ENCODE peak calls at places on chromosomes 1 and 21, in six cellular contexts. D is SK-N-SH, G is K562, H is GM23248, V is neuronal stem cell, L is fibroblast of lung. Z is an unnamed sample.
A peak's percentile ranks its signal among the peaks of the same experiment; 100 is the strongest.

GRCh38 chr1:30708361-30708728 is 15.0 kb downstream of the MATN1 start:
- DNase-seq in L (no peak), G (no peak), V (no peak), D (no peak), H (peak; percentile 21), Z (no peak)

GRCh38 chr1:184218436-184218835 is 166.9 kb downstream of the TSEN15 start:
- DNase-seq in D (no peak), H (no peak), G (no peak), V (no peak), L (no peak), Z (no peak)

GRCh38 chr1:65363484-65363883 is 54.1 kb downstream of the DNAJC6 start:
- DNase-seq in G (no peak), D (no peak), H (no peak), L (no peak), V (no peak), Z (no peak)

GRCh38 chr21:43818685-43819084 is 29.3 kb downstream of the RRP1 start:
- DNase-seq in L (no peak), V (no peak), D (no peak), H (no peak), G (no peak), Z (no peak)

GRCh38 chr1:158371188-158371953 is 17.7 kb downstream of the CD1E start:
- DNase-seq in L (no peak), D (no peak), V (no peak), H (no peak), G (no peak), Z (no peak)

GRCh38 chr1:27544818-27545612 is 55.0 kb upstream of the WASF2 start:
- DNase-seq in L (peak; percentile 73), H (peak; percentile 90), D (no peak), G (no peak), V (no peak), Z (peak; percentile 64)

GRCh38 chr1:202244841-202245261 is 51.3 kb downstream of the LGR6 start:
- DNase-seq in L (no peak), H (no peak), G (no peak), V (no peak), D (no peak), Z (no peak)

GRCh38 chr1:109357673-109358072 is 40.0 kb downstream of the SORT1 start:
- DNase-seq in V (no peak), G (no peak), H (no peak), D (no peak), L (peak; percentile 33), Z (no peak)

GRCh38 chr1:223628233-223628632 is 37.3 kb downstream of the CAPN8 start:
- DNase-seq in H (peak; percentile 71), V (peak; percentile 44), L (peak; percentile 7), D (peak; percentile 65), G (peak; percentile 88), Z (peak; percentile 6)

GRCh38 chr21:42030311-42030710 is 20.2 kb upstream of the ZBTB21 start:
- DNase-seq in V (no peak), H (no peak), G (no peak), L (no peak), D (no peak), Z (no peak)

GRCh38 chr1:229452956-229453801 is 19.3 kb upstream of the ACTA1 start:
- DNase-seq in D (no peak), V (no peak), G (no peak), H (peak; percentile 25), L (peak; percentile 46), Z (no peak)

GRCh38 chr1:23908453-23909341 is 4.5 kb downstream of the CNR2 start:
- DNase-seq in V (no peak), G (peak; percentile 47), L (no peak), H (no peak), D (no peak), Z (no peak)

GRCh38 chr1:89525169-89525855 is 683 bp downstream of the LRRC8B start:
- DNase-seq in V (no peak), L (peak; percentile 25), D (peak; percentile 68), G (peak; percentile 54), H (peak; percentile 18), Z (no peak)

GRCh38 chr1:113021430-113022085 is 51.4 kb upstream of the LRIG2 start:
- DNase-seq in V (no peak), L (peak; percentile 42), D (no peak), H (peak; percentile 41), G (no peak), Z (no peak)

GRCh38 chr1:7403265-7404045 is 367.6 kb upstream of the VAMP3 start:
- DNase-seq in H (no peak), D (no peak), L (no peak), G (no peak), V (no peak), Z (no peak)

GRCh38 chr1:180154003-180154324 is 705 bp upstream of the QSOX1 start:
- DNase-seq in G (no peak), D (no peak), H (no peak), V (peak; percentile 9), L (no peak), Z (no peak)

GRCh38 chr1:118905206-118905605 is 82.9 kb downstream of the TBX15 start:
- DNase-seq in L (no peak), V (no peak), D (no peak), H (peak; percentile 10), G (no peak), Z (no peak)

GRCh38 chr1:178048426-178048825 is 45.5 kb upstream of the RASAL2 start:
- DNase-seq in G (no peak), D (no peak), H (peak; percentile 87), V (no peak), L (no peak), Z (no peak)

GRCh38 chr21:38814126-38815059 is 8.7 kb downstream of the ETS2 start:
- DNase-seq in D (no peak), V (no peak), H (no peak), G (no peak), L (no peak), Z (no peak)
- H3K27ac ChIP-seq in D (no peak overlapping the region), V (no peak overlapping the region), H (no peak overlapping the region), G (no peak overlapping the region), L (peak overlapping the region; percentile 34), Z (peak overlapping the region; percentile 53)

DNA sequence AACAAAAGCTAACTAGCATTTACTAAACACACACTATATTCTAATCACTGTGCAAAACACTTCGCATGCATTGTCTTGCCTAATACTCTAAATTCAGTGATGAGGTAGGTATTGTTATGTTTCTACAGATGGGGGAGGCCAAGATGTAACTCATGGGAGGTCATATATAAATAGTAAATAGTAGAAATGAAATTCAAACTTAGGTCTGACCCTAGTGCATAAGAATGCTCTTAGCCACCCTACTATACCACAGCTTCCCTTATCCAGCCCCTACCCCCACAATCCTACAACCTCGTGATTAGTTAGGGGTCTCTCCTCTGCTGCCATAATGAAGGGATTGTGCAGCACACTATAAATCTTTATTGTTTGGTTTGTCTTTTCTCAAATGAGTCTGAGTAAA is 3.3 kb downstream of the PFDN2 start:
- DNase-seq in L (no peak), D (no peak), V (no peak), H (no peak), G (no peak), Z (no peak)
- H3K9ac ChIP-seq in L (no peak overlapping the region), D (no peak overlapping the region), V (no peak overlapping the region), H (no peak overlapping the region), G (no peak overlapping the region), Z (peak overlapping the region; percentile 23)

GRCh38 chr1:210738256-210738655 is 395.7 kb downstream of the KCNH1 start:
- DNase-seq in G (no peak), V (no peak), D (no peak), H (no peak), L (no peak), Z (no peak)

GRCh38 chr1:210741564-210741963 is 392.4 kb downstream of the KCNH1 start:
- DNase-seq in D (no peak), H (no peak), V (no peak), G (no peak), L (no peak), Z (no peak)

GRCh38 chr1:210743038-210743437 is 390.9 kb downstream of the KCNH1 start:
- DNase-seq in V (no peak), H (no peak), D (no peak), L (no peak), G (no peak), Z (no peak)

GRCh38 chr1:210736681-210737080 is 397.3 kb downstream of the KCNH1 start:
- DNase-seq in G (no peak), V (no peak), H (no peak), D (no peak), L (no peak), Z (no peak)

GRCh38 chr1:210739627-210740026 is 394.3 kb downstream of the KCNH1 start:
- DNase-seq in V (no peak), H (peak; percentile 8), L (no peak), D (no peak), G (no peak), Z (peak; percentile 6)
- H3K27me3 ChIP-seq in V (no peaks in the 10 kb centered on the region), H (no peaks in the 10 kb centered on the region), L (no peaks in the 10 kb centered on the region), D (no peaks in the 10 kb centered on the region), G (no peaks in the 10 kb centered on the region), Z (no peaks in the 10 kb centered on the region)

DNA sequence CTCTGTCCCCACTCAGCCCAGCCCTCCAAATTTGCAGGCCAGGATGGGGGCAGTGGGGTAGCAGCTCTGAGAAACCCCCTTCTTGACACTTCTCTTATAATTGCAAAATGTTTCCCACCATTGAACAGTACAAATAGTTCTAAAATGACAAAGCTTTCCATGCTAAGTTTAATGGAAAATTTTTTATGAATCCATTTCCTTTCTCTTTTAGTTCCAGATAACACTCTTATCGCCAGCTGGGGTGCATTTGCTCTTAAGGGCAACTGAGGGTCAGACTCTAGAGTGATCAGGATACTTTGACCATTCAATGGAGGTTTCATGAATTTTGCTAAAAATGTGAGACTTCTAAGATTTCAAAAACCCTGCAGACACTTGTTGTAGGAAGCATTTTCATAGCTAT is 29.9 kb downstream of the PIK3C2B start:
- DNase-seq in D (no peak), L (no peak), H (no peak), G (no peak), V (no peak), Z (no peak)
- H3K27ac ChIP-seq in D (no peak overlapping the region), L (no peak overlapping the region), H (no peak overlapping the region), G (no peak overlapping the region), V (no peak overlapping the region), Z (no peak overlapping the region)

Z was measured in astrocyte.